ENCODE peak calls at places on chromosomes 16 and 17, in nine cellular contexts. E is neuronal stem cell, K is Peyer's patch, J is heart left ventricle, M is AG04450, Q is brain microvascular endothelial cell, A is endodermal cell, L is IMR-90, Y is vagina. G is an unnamed sample.

GRCh38 chr17:45808845-45809244 is 24.7 kb downstream of the CRHR1 start:
- DNase-seq in E (no peak), K (no peak), J (no peak), M (no peak), Q (no peak), A (no peak), L (no peak), Y (no peak), G (no peak)

GRCh38 chr17:1989135-1989534 is 36.0 kb downstream of the RTN4RL1 start:
- DNase-seq in E (no peak), K (no peak), J (no peak), M (peak), Q (peak), A (no peak), L (peak), Y (no peak), G (no peak)

GRCh38 chr16:49811630-49812334 is 44.1 kb downstream of the ZNF423 start:
- DNase-seq in E (no peak), K (no peak), J (no peak), M (no peak), Q (no peak), A (peak), L (no peak), Y (no peak), G (no peak)

GRCh38 chr16:49608095-49608494 is 234.5 kb downstream of the C16orf78 start:
- DNase-seq in E (no peak), K (no peak), J (no peak), M (no peak), Q (no peak), A (peak), L (no peak), Y (peak), G (no peak)

GRCh38 chr16:24986512-24987303 is 28.5 kb downstream of the ARHGAP17 start:
- DNase-seq in E (no peak), K (no peak), J (peak), M (no peak), Q (peak), A (no peak), L (peak), Y (no peak), G (peak)

GRCh38 chr16:56221995-56222394 is 30.7 kb downstream of the GNAO1 start:
- DNase-seq in E (no peak), K (no peak), J (no peak), M (no peak), Q (no peak), A (no peak), L (no peak), Y (no peak), G (no peak)

GRCh38 chr17:70107441-70107840 is 32.4 kb downstream of the KCNJ16 start:
- DNase-seq in E (no peak), K (no peak), J (no peak), M (no peak), Q (no peak), A (no peak), L (no peak), Y (no peak), G (no peak)

GRCh38 chr17:65030618-65031017 is 25.9 kb downstream of the GNA13 start:
- DNase-seq in E (no peak), K (no peak), J (no peak), M (no peak), Q (no peak), A (no peak), L (no peak), Y (no peak), G (no peak)

GRCh38 chr17:44956076-44956475 is 8.5 kb upstream of the KIF18B start:
- DNase-seq in E (no peak), K (no peak), J (no peak), M (no peak), Q (no peak), A (peak), L (no peak), Y (no peak), G (no peak)

GRCh38 chr17:74957935-74958549 is 14.5 kb downstream of the HID1 start:
- DNase-seq in E (peak), K (peak), J (peak), M (no peak), Q (peak), A (peak), L (peak), Y (no peak), G (peak)

GRCh38 chr17:36661047-36661666 is 59.8 kb downstream of the MRM1 start:
- DNase-seq in E (no peak), K (no peak), J (no peak), M (no peak), Q (no peak), A (no peak), L (no peak), Y (no peak), G (no peak)

GRCh38 chr17:34811561-34811960 is 149.7 kb downstream of the CCT6B start:
- DNase-seq in E (no peak), K (no peak), J (no peak), M (no peak), Q (no peak), A (no peak), L (no peak), Y (no peak), G (no peak)

GRCh38 chr17:81235822-81236740 is 2.8 kb downstream of the TEPSIN start:
- DNase-seq in E (no peak), K (no peak), J (no peak), M (no peak), Q (no peak), A (no peak), L (no peak), Y (no peak), G (no peak)

GRCh38 chr16:28100810-28101532 is 37.5 kb upstream of the GSG1L start:
- DNase-seq in E (no peak), K (no peak), J (no peak), M (no peak), Q (no peak), A (no peak), L (no peak), Y (no peak), G (no peak)

GRCh38 chr16:80265624-80266306 is 275.0 kb upstream of the DYNLRB2 start:
- DNase-seq in E (no peak), K (no peak), J (no peak), M (no peak), Q (peak), A (no peak), L (peak), Y (no peak), G (no peak)

GRCh38 chr16:49061315-49061714 is 220.3 kb downstream of the CBLN1 start:
- DNase-seq in E (no peak), K (no peak), J (peak), M (no peak), Q (no peak), A (no peak), L (no peak), Y (no peak), G (no peak)

GRCh38 chr16:53743149-53743566 is 39.2 kb downstream of the FTO start:
- DNase-seq in E (no peak), K (no peak), J (no peak), M (no peak), Q (no peak), A (peak), L (peak), Y (no peak), G (no peak)

GRCh38 chr16:22397459-22397858 is 23.0 kb upstream of the CDR2 start:
- DNase-seq in E (no peak), K (no peak), J (no peak), M (peak), Q (peak), A (no peak), L (peak), Y (no peak), G (no peak)

GRCh38 chr17:77566151-77566550 is 392.4 kb upstream of the TNRC6C start:
- DNase-seq in E (no peak), K (no peak), J (no peak), M (no peak), Q (no peak), A (peak), L (no peak), Y (no peak), G (no peak)
- H3K27ac ChIP-seq in E (no peak), K (no peak), J (no peak), M (no peak), Q (no peak), A (no peak), L (no peak), Y (no peak), G (no peak)

GRCh38 chr16:81458149-81458669 is 13.6 kb downstream of the CMIP start:
- DNase-seq in E (no peak), K (no peak), J (no peak), M (no peak), Q (no peak), A (no peak), L (no peak), Y (no peak), G (no peak)
- H3K27ac ChIP-seq in E (no peak), K (peak), J (no peak), M (peak), Q (no peak), A (no peak), L (no peak), Y (peak), G (no peak)

DNA sequence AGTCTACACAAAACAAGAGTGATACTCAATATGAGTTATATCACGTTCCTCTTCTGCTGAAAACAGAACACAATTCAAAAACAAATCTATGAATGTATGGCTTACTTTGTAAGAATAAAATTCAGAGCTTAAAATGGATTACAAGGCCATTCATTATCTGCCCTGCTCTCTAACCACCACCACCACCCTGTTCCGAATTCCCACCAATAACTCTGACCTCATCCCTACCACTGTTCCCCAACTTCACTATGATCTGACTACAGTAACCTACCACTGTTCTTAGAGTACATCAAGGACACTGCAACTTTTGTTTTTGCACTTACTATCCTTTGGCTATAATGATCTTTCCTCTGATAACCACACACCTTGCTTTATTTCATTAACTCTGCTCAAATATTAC is 21.3 kb downstream of the FBXL20 start:
- DNase-seq in E (no peak), K (no peak), J (no peak), M (no peak), Q (no peak), A (no peak), L (no peak), Y (no peak), G (no peak)
- H3K27ac ChIP-seq in E (no peak), K (no peak), J (no peak), M (no peak), Q (no peak), A (no peak), L (no peak), Y (no peak), G (no peak)

DNA sequence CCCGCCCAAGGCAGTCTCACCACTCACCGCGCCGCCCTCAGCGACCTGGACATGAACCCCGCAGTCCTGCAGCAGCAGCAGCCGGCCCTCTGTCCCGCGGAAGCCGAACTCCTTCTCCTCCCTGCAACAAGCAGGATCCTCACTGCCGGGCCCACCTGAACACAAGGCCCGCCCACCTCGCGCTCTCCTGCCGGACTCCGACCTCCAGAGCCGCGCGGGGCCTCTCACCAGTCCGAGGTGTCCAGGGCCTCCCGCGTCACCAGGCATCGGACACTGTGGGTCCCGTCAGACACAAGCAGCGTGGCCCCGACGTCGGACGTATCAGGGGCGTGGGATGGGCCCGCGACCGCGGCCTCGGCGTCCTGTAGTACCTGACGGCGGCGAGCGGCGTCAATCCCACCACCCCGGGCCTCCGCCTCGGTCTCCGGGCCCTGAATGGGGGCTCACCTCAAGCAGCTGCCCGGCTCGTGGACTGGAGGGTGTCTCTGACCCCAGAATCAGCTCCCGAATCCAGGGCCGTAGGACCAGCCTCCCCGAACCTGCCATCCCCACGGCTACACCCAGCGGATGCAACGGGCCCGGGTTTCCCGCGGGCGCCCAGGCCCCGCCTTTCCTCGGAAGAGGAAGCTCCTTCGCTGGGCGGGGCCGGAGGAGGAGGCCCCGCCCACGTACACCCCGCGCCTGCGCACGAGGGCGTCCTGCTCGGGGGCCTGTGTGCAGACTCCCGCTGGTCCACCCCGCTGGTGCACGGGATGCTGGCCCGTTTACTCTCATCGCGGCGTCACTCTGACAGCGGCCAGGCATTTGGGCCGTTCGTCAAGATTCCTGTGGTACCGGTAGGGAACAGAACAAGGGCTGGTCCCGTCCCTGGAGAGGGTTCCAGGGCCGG is at the start of gene ACD:
- DNase-seq in E (peak), K (peak), J (peak), M (peak), Q (peak), A (peak), L (peak), Y (no peak), G (peak)
- H3K27ac ChIP-seq in E (peak), K (peak), J (peak), M (peak), Q (peak), A (peak), L (peak), Y (peak), G (peak)

GRCh38 chr17:31916496-31917064 is 15.1 kb upstream of the UTP6 start:
- DNase-seq in E (no peak), K (no peak), J (no peak), M (no peak), Q (no peak), A (no peak), L (no peak), Y (no peak), G (no peak)

GRCh38 chr17:31918701-31919128 is 17.2 kb upstream of the UTP6 start:
- DNase-seq in E (no peak), K (no peak), J (no peak), M (no peak), Q (no peak), A (no peak), L (peak), Y (no peak), G (no peak)

GRCh38 chr17:31917065-31917529 is 15.6 kb upstream of the UTP6 start:
- DNase-seq in E (no peak), K (no peak), J (no peak), M (no peak), Q (no peak), A (no peak), L (no peak), Y (no peak), G (no peak)

GRCh38 chr17:31919802-31920525 is 16.8 kb upstream of the SUZ12 start:
- DNase-seq in E (no peak), K (no peak), J (no peak), M (peak), Q (no peak), A (no peak), L (peak), Y (no peak), G (no peak)

GRCh38 chr17:31915456-31916100 is 14.1 kb upstream of the UTP6 start:
- DNase-seq in E (no peak), K (no peak), J (no peak), M (no peak), Q (no peak), A (no peak), L (peak), Y (no peak), G (no peak)
- H3K27ac ChIP-seq in E (no peak), K (no peak), J (no peak), M (no peak), Q (no peak), A (no peak), L (no peak), Y (no peak), G (no peak)

DNA sequence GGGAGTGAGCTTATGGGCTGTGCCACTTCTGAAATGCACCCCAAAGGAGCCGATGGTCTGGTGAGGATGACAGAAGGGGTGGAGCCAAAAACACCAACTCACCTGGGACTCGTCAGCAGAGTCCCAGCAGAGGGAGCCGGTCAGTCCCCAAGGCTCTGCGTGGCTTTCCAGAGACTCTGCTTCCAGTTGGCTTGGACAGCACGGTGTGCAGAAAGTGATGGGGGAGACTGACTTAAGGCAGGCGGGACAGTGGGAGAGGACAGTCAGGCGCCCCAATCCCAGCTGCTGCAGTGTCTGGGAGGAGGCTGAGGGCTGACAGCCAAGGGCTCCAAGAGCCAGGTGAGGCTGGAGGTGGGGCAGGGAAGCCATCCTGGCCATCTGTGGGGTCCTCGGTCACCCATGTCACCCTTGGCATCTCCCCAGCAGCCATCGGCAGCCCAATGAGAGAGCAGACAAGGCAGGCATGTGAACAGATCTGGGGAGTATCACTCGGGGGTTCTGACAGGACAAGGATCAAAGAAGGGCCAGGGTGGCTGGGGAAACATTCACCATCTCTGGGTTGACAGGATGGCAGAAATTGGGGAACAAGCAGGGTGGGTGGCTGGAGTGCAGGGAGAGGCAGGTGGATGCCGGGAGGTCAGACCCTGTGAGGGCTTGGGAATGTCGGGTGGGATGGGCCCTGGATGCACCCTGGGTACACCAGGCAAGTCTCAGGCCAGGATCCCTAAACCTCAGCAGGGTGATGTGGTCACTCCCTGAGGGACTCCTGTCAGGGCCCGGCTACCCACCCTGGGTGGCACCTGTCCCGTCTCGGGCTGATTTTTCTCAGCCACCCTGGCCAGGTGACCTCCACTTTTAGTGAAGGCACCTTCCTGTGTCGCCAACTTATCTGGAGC is 8.9 kb upstream of the KRTAP17-1 start:
- DNase-seq in E (peak), K (no peak), J (no peak), M (no peak), Q (no peak), A (peak), L (peak), Y (peak), G (no peak)
- H3K27ac ChIP-seq in E (no peak), K (no peak), J (no peak), M (no peak), Q (no peak), A (no peak), L (no peak), Y (no peak), G (no peak)

DNA sequence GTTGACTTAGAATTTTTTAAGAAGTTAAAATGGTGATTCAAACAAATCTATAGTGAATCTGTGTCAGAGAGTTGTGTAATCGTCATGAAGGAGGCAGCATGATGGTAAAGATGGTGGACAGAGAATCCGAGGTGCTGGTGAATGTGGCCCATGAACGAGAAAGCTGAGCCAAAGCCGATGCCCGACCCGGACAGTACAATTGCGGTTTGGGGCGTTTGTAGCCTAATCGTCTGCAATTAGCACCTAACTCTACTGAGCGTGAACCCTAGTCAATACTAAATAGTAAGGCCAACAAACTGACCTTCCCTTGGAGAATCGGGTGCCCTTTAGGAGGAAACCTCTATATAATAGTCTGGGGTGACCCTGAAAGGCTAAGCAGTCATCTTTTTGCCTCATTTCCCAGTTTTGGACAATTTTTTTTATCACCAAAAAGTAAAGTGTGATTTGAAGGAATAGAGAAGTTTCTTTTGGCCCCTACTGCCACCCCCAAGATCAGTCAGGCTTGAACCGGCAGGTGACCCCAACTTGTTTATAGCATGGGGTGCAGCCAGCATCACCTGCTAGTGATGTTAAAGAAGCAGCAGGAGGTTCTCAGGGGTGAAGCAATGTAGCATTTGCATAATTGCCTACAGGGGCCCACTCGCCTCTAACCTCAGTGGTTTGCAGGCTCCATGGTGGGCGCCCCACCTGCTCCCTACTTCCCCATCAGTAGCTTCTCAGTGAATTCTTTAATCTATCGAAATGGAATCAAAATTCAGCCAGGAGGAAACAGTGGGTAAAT is 11.3 kb downstream of the IRF8 start:
- DNase-seq in E (no peak), K (peak), J (no peak), M (no peak), Q (no peak), A (no peak), L (no peak), Y (no peak), G (no peak)
- H3K27ac ChIP-seq in E (no peak), K (no peak), J (no peak), M (no peak), Q (no peak), A (no peak), L (no peak), Y (no peak), G (no peak)